ENCODE peak calls at places on chromosomes 11 and 22, in eight cellular contexts. S, O, V, W, X, G, Q and H are unnamed samples.

GRCh38 chr11:61775106-61775505 is 17.3 kb downstream of the TMEM258 start:
- DNase-seq in G (no peak), X (no peak), V (no peak), O (no peak), S (peak), W (no peak), Q (no peak), H (no peak)

GRCh38 chr11:65522640-65523322 is 2.1 kb upstream of the SCYL1 start:
- DNase-seq in G (no peak), O (no peak), W (no peak), V (no peak), X (peak), S (peak), Q (no peak), H (peak)

GRCh38 chr11:10935015-10935564 is 77.2 kb upstream of the ZBED5 start:
- DNase-seq in V (no peak), X (no peak), O (no peak), Q (no peak), W (no peak), G (no peak), S (no peak), H (no peak)

GRCh38 chr11:106988151-106988806 is 30.0 kb downstream of the GUCY1A2 start:
- DNase-seq in X (peak), Q (peak), O (no peak), W (no peak), G (no peak), V (peak), S (no peak), H (no peak)

GRCh38 chr22:40813912-40814315 is 5.2 kb downstream of the SLC25A17 start:
- DNase-seq in O (no peak), Q (no peak), W (no peak), X (no peak), G (no peak), S (no peak), V (no peak), H (no peak)

GRCh38 chr11:100738701-100739100 is 51.6 kb downstream of the ARHGAP42 start:
- DNase-seq in Q (no peak), X (no peak), V (no peak), W (no peak), S (no peak), O (no peak), G (no peak), H (no peak)

GRCh38 chr22:27110985-27111451 is 453.6 kb downstream of the MIAT start:
- DNase-seq in Q (peak), O (no peak), X (no peak), W (no peak), G (peak), S (no peak), V (no peak), H (no peak)

GRCh38 chr11:65479184-65480145 is 19.4 kb upstream of the MALAT1 start:
- DNase-seq in G (no peak), V (no peak), Q (peak), O (no peak), X (peak), W (no peak), S (no peak), H (no peak)

GRCh38 chr22:50269573-50270301 is 443 bp downstream of the MAPK11 start:
- DNase-seq in G (peak), S (no peak), Q (peak), V (no peak), X (peak), W (no peak), O (no peak), H (peak)

GRCh38 chr22:17874231-17874630 is 100.0 kb upstream of the BID start:
- DNase-seq in X (no peak), Q (no peak), S (no peak), G (no peak), W (no peak), O (no peak), V (no peak), H (no peak)

GRCh38 chr11:118311518-118311917 is 7.0 kb downstream of the CD3E start:
- DNase-seq in S (no peak), O (no peak), X (no peak), G (no peak), W (no peak), V (no peak), Q (no peak), H (no peak)

GRCh38 chr22:36419177-36419911 is 31.6 kb upstream of the MYH9 start:
- DNase-seq in O (no peak), W (no peak), G (peak), V (no peak), X (peak), S (no peak), Q (peak), H (no peak)

GRCh38 chr22:29102300-29102699 is 29.5 kb downstream of the KREMEN1 start:
- DNase-seq in O (no peak), Q (no peak), S (no peak), W (no peak), G (no peak), V (no peak), X (no peak), H (no peak)

GRCh38 chr11:74139151-74139918 is 31.5 kb downstream of the C2CD3 start:
- DNase-seq in G (no peak), S (no peak), X (no peak), O (no peak), V (no peak), Q (peak), W (no peak), H (no peak)

GRCh38 chr11:86988351-86988881 is 33.2 kb upstream of the FZD4 start:
- DNase-seq in W (no peak), O (no peak), G (no peak), V (no peak), X (no peak), Q (no peak), S (no peak), H (no peak)

GRCh38 chr11:111081021-111081511 is 164.5 kb upstream of the POU2AF2 start:
- DNase-seq in V (peak), G (peak), X (no peak), Q (no peak), O (no peak), S (no peak), W (no peak), H (no peak)

GRCh38 chr11:69841859-69842698 is 22.9 kb upstream of the FGF3 start:
- DNase-seq in Q (no peak), W (no peak), X (peak), S (no peak), G (no peak), V (no peak), O (no peak), H (no peak)

GRCh38 chr11:45071232-45071631 is 75.2 kb upstream of the PRDM11 start:
- DNase-seq in V (no peak), Q (no peak), X (no peak), O (no peak), S (no peak), W (no peak), G (no peak), H (no peak)

GRCh38 chr11:24422371-24422770 is 74.5 kb upstream of the LUZP2 start:
- DNase-seq in Q (no peak), S (no peak), O (no peak), W (no peak), X (no peak), V (no peak), G (no peak), H (no peak)

GRCh38 chr11:118476676-118477075 is 40.4 kb downstream of the KMT2A start:
- DNase-seq in O (no peak), G (no peak), W (no peak), Q (peak), S (no peak), V (no peak), X (no peak), H (no peak)

GRCh38 chr22:33018232-33018864 is 39.8 kb downstream of the SYN3 start:
- DNase-seq in Q (peak), O (no peak), W (no peak), G (peak), V (no peak), S (no peak), X (peak), H (peak)

GRCh38 chr11:59173964-59174663 is 2.2 kb downstream of the DTX4 start:
- DNase-seq in Q (peak), G (no peak), W (no peak), X (no peak), V (no peak), S (peak), O (peak), H (peak)

GRCh38 chr22:26763633-26764295 is 106.4 kb downstream of the MIAT start:
- DNase-seq in V (no peak), O (no peak), G (no peak), Q (peak), S (no peak), X (no peak), W (no peak), H (no peak)

GRCh38 chr22:36395922-36396321 is 8.2 kb upstream of the MYH9 start:
- DNase-seq in S (no peak), G (no peak), W (no peak), Q (peak), O (no peak), V (no peak), X (no peak), H (no peak)

GRCh38 chr22:19152942-19153883 is 3.1 kb upstream of the GSC2 start:
- DNase-seq in G (no peak), W (no peak), O (no peak), X (no peak), V (no peak), Q (no peak), S (no peak), H (no peak)

GRCh38 chr11:65947133-65947532 is 1.9 kb downstream of the TSGA10IP start:
- DNase-seq in G (no peak), O (no peak), S (no peak), W (no peak), V (no peak), X (no peak), Q (no peak), H (no peak)

GRCh38 chr11:100740440-100740839 is 53.4 kb downstream of the ARHGAP42 start:
- DNase-seq in G (peak), Q (no peak), X (no peak), V (no peak), S (no peak), W (no peak), O (no peak), H (no peak)

GRCh38 chr22:49966041-49966715 is 5.6 kb downstream of the PIM3 start:
- DNase-seq in O (no peak), S (no peak), G (no peak), X (no peak), W (no peak), V (no peak), Q (no peak), H (no peak)

GRCh38 chr11:130069684-130070108 is at the start of gene APLP2:
- DNase-seq in W (peak), V (peak), Q (peak), G (peak), X (peak), S (peak), O (peak), H (peak)

GRCh38 chr11:130066338-130066737 is 3.4 kb upstream of the APLP2 start:
- DNase-seq in W (no peak), V (no peak), Q (no peak), G (no peak), S (no peak), O (no peak), X (no peak), H (no peak)

GRCh38 chr11:130068986-130069683 is 559 bp upstream of the APLP2 start:
- DNase-seq in G (no peak), S (peak), O (no peak), W (no peak), V (peak), X (no peak), Q (peak), H (no peak)

GRCh38 chr11:130070109-130070828 is 575 bp downstream of the APLP2 start:
- DNase-seq in W (peak), X (peak), Q (no peak), S (peak), G (peak), O (no peak), V (no peak), H (peak)

DNA sequence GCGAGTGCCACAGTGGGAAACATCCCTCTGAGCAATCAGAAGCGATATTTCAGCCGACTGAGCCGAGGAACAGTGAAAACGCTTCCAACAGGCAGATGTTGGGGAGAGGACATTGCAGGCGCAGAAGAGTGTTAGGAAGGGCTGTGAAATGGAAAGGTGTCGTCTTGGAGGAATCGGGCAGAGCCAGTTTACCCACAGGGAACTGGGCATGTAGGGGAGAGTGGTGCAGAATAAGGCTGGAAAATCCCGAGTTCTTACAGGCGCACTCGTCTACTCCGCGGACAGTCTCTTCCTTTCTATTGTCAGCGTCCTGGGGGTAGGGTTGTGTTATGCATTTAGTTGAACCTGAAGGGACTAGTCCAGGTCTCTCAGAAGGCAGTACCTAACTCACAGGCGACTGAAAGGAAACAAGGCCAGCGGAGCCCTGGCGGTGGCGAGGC is 1.1 kb upstream of the APLP2 start:
- DNase-seq in X (no peak), O (no peak), G (no peak), Q (no peak), V (no peak), W (no peak), S (no peak), H (no peak)
- TF ChIP-seq CTCF in X (no peak), O (no peak), G (no peak), Q (no peak), V (no peak), W (no peak), S (no peak), H (no peak)

GRCh38 chr11:135075740-135076139 is 663.7 kb upstream of the B3GAT1 start:
- DNase-seq in Q (peak), V (no peak), S (no peak), G (peak), X (peak), W (peak), O (peak), H (no peak)
- TF ChIP-seq CTCF in Q (no peak), V (peak), S (peak), G (peak), X (peak), W (no peak), O (no peak), H (no peak)

GRCh38 chr11:120953230-120953558 is 70.7 kb upstream of the TBCEL start:
- DNase-seq in S (no peak), Q (no peak), V (no peak), X (no peak), G (peak), W (no peak), O (no peak), H (no peak)
- TF ChIP-seq CTCF in S (peak), Q (no peak), V (no peak), X (no peak), G (no peak), W (no peak), O (no peak), H (no peak)

GRCh38 chr11:77108436-77108835 is 5.8 kb downstream of the OMP start:
- DNase-seq in W (no peak), V (no peak), O (no peak), Q (no peak), G (no peak), S (no peak), X (no peak), H (no peak)

GRCh38 chr11:77106321-77106720 is 3.7 kb downstream of the OMP start:
- DNase-seq in V (no peak), X (no peak), S (no peak), O (no peak), Q (peak), G (no peak), W (no peak), H (no peak)

GRCh38 chr11:77106759-77107158 is 4.1 kb downstream of the OMP start:
- DNase-seq in G (no peak), Q (no peak), W (no peak), V (no peak), X (no peak), O (no peak), S (no peak), H (no peak)

GRCh38 chr11:77109236-77110019 is 6.8 kb downstream of the OMP start:
- DNase-seq in W (no peak), X (no peak), V (no peak), S (peak), G (no peak), Q (peak), O (no peak), H (no peak)

GRCh38 chr11:77107950-77108349 is 5.3 kb downstream of the OMP start:
- DNase-seq in O (no peak), G (no peak), Q (peak), V (peak), W (no peak), X (no peak), S (no peak), H (no peak)
- TF ChIP-seq CTCF in O (no peak), G (no peak), Q (no peak), V (no peak), W (no peak), X (no peak), S (no peak), H (no peak)

GRCh38 chr11:62794201-62794775 is 2.5 kb upstream of the TMEM223 start:
- DNase-seq in X (no peak), O (no peak), W (no peak), S (no peak), Q (no peak), V (no peak), G (no peak), H (no peak)

GRCh38 chr11:62792193-62792575 is 378 bp upstream of the TMEM223 start:
- DNase-seq in G (peak), W (no peak), S (no peak), O (no peak), V (no peak), X (peak), Q (no peak), H (no peak)

GRCh38 chr11:62788991-62789390 is 1.8 kb downstream of the TMEM179B start:
- DNase-seq in V (no peak), O (no peak), W (no peak), G (no peak), S (no peak), X (no peak), Q (no peak), H (no peak)

GRCh38 chr11:62789576-62789975 is 2.2 kb downstream of the TMEM223 start:
- DNase-seq in G (no peak), W (no peak), X (no peak), O (no peak), V (no peak), S (no peak), Q (no peak), H (no peak)

DNA sequence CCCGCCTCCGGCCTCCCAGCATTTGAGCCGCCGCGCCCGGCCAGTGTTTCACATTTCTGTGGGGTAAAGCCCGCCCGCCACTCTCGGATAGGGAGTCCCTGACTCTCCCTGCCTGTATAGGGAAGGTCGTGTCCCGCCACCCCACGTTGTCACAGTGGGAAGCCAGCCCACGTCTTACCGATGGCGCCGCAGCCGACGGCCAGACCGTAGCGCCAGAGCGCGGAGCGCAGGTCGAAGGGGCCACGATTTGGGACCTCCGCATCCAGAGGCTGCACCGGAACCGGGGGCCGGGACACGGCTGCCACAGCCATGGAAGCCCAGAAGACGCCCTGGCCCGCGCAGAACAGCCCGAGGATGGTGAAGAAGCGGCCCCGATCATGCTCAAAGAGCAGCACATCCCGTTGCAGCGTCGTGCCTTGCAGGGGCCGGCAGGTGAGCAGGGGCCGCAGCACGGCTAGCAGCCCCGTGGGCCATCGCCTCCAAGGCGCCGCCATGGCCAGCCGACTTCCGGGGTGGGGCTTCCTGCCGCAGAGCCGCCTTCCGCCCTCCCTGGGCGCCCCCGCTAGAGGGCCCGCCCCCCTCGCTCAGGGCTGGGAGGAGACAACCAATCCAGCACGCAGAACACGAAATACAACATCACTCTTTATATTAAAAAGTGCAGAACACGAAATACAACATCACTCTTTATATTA is at the start of gene TMEM223:
- DNase-seq in G (peak), S (peak), O (no peak), W (peak), V (no peak), Q (peak), X (peak), H (peak)
- TF ChIP-seq CTCF in G (no peak), S (peak), O (no peak), W (no peak), V (no peak), Q (no peak), X (no peak), H (no peak)

GRCh38 chr11:14969922-14970323 is 2.2 kb downstream of the CALCA start:
- DNase-seq in W (peak), G (peak), S (peak), Q (no peak), O (peak), X (peak), V (no peak), H (no peak)
- TF ChIP-seq CTCF in W (peak), G (peak), S (peak), Q (peak), O (peak), X (peak), V (peak), H (peak)

GRCh38 chr22:44444341-44445306 is 53.4 kb downstream of the RTL6 start:
- DNase-seq in X (peak), Q (no peak), V (no peak), W (no peak), O (no peak), S (no peak), G (no peak), H (no peak)
- TF ChIP-seq CTCF in X (peak), Q (no peak), V (peak), W (no peak), O (no peak), S (no peak), G (peak), H (no peak)

GRCh38 chr11:18495268-18495667 is 31.5 kb downstream of the TSG101 start:
- DNase-seq in O (no peak), G (no peak), S (no peak), Q (no peak), W (no peak), X (peak), V (no peak), H (no peak)
- TF ChIP-seq CTCF in O (no peak), G (no peak), S (no peak), Q (no peak), W (no peak), X (no peak), V (no peak), H (no peak)

DNA sequence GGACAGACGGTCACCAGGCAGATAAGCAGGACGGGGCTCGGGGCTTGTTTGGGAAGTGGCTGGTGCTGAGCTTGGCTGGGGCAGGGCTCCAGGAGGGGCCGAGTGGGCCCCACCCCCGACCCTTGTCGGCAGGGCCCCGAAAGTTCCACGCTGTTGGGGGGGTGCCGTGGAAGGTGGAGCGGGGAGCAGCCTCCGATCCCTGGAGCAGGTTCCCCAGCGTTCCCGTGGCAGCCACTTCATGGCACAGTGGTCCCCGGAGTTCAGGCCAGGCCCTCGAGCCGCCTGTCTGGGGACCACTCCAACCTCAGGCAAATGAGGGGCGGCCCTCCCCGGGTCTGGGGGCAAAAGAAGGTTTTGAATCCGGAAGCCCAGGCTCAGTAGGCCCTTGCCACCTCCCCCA is 46.7 kb upstream of the PPARA start:
- DNase-seq in V (no peak), X (no peak), Q (no peak), S (no peak), O (no peak), G (no peak), W (no peak), H (no peak)
- TF ChIP-seq CTCF in V (no peak), X (no peak), Q (no peak), S (no peak), O (no peak), G (no peak), W (no peak), H (no peak)